ENCODE peak calls at places on chromosome X, in five cellular contexts. J is sigmoid colon, L is transverse colon, M is upper lobe of left lung, Y is A549. O is an unnamed sample.

GRCh38 chrX:57900961-57901360 is 9.3 kb downstream of the ZXDA start:
- DNase-seq in M (no peak), Y (no peak), J (no peak), L (no peak), O (no peak)

GRCh38 chrX:123263246-123263757 is 79.2 kb downstream of the GRIA3 start:
- DNase-seq in J (no peak), L (no peak), M (no peak), Y (no peak), O (no peak)

GRCh38 chrX:35726176-35726575 is 72.0 kb upstream of the MAGEB16 start:
- DNase-seq in J (no peak), M (no peak), L (no peak), Y (peak), O (no peak)

GRCh38 chrX:143058096-143058495 is 32.4 kb downstream of the SPANXN4 start:
- DNase-seq in M (no peak), L (no peak), J (no peak), Y (no peak), O (no peak)

GRCh38 chrX:130120321-130120731 is 10.0 kb upstream of the ELF4 start:
- DNase-seq in J (no peak), M (no peak), L (no peak), Y (no peak), O (no peak)

GRCh38 chrX:97481228-97481627 is 597.5 kb downstream of the RPA4 start:
- DNase-seq in L (no peak), J (no peak), Y (no peak), M (no peak), O (no peak)

GRCh38 chrX:150777328-150777992 is 84.3 kb downstream of the MTMR1 start:
- DNase-seq in Y (no peak), L (no peak), M (no peak), J (no peak), O (no peak)

GRCh38 chrX:119640621-119641020 is 34.4 kb upstream of the NKRF start:
- DNase-seq in J (no peak), Y (no peak), M (no peak), L (no peak), O (no peak)

GRCh38 chrX:23365541-23365940 is 30.9 kb downstream of the PTCHD1 start:
- DNase-seq in L (no peak), J (no peak), M (no peak), Y (no peak), O (no peak)

GRCh38 chrX:118392726-118393125 is 46.8 kb downstream of the WDR44 start:
- DNase-seq in J (no peak), M (no peak), L (no peak), Y (no peak), O (no peak)

GRCh38 chrX:96820935-96821334 is 62.8 kb upstream of the RPA4 start:
- DNase-seq in M (no peak), Y (no peak), J (no peak), L (no peak), O (no peak)

GRCh38 chrX:153905481-153906095 is 1.1 kb downstream of the AVPR2 start:
- DNase-seq in M (no peak), L (no peak), J (no peak), Y (no peak), O (no peak)

GRCh38 chrX:54029543-54030143 is 14.6 kb downstream of the PHF8 start:
- DNase-seq in Y (no peak), L (no peak), J (peak), M (peak), O (no peak)

GRCh38 chrX:83535417-83536244 is 27.5 kb downstream of the POU3F4 start:
- DNase-seq in Y (no peak), M (no peak), L (no peak), J (no peak), O (no peak)

GRCh38 chrX:140510306-140510676 is 5.4 kb upstream of the SOX3 start:
- DNase-seq in J (no peak), M (no peak), Y (no peak), L (no peak), O (no peak)

GRCh38 chrX:17861496-17862011 is 456 bp upstream of the RAI2 start:
- DNase-seq in Y (no peak), J (no peak), L (no peak), M (no peak), O (no peak)

GRCh38 chrX:39652336-39652735 is 445.4 kb downstream of the BCOR start:
- DNase-seq in M (no peak), J (no peak), L (no peak), Y (peak), O (no peak)

GRCh38 chrX:135572436-135572835 is 52.0 kb downstream of the INTS6L start:
- DNase-seq in J (no peak), Y (no peak), M (no peak), L (no peak), O (no peak)

GRCh38 chrX:53251307-53251706 is 26.3 kb upstream of the KDM5C start:
- DNase-seq in Y (no peak), M (no peak), J (no peak), L (no peak), O (no peak)

GRCh38 chrX:45843518-45843917 is 642.8 kb upstream of the DIPK2B start:
- DNase-seq in L (no peak), J (no peak), M (no peak), Y (peak), O (no peak)

GRCh38 chrX:106740193-106740780 is 13.8 kb downstream of the RNF128 start:
- DNase-seq in J (no peak), Y (no peak), L (no peak), M (no peak), O (no peak)

GRCh38 chrX:112832481-112833095 is 8.0 kb downstream of the AMOT start:
- DNase-seq in L (peak), M (peak), Y (no peak), J (no peak), O (no peak)

GRCh38 chrX:72141372-72142004 is 9.8 kb upstream of the RTL5 start:
- DNase-seq in M (no peak), Y (no peak), J (no peak), L (no peak), O (no peak)

GRCh38 chrX:73562458-73562857 is 539 bp upstream of the CHIC1 start:
- DNase-seq in L (no peak), J (no peak), M (no peak), Y (peak), O (no peak)

GRCh38 chrX:18291006-18291545 is 63.4 kb downstream of the SCML2 start:
- DNase-seq in M (no peak), L (no peak), Y (no peak), J (no peak), O (no peak)

DNA sequence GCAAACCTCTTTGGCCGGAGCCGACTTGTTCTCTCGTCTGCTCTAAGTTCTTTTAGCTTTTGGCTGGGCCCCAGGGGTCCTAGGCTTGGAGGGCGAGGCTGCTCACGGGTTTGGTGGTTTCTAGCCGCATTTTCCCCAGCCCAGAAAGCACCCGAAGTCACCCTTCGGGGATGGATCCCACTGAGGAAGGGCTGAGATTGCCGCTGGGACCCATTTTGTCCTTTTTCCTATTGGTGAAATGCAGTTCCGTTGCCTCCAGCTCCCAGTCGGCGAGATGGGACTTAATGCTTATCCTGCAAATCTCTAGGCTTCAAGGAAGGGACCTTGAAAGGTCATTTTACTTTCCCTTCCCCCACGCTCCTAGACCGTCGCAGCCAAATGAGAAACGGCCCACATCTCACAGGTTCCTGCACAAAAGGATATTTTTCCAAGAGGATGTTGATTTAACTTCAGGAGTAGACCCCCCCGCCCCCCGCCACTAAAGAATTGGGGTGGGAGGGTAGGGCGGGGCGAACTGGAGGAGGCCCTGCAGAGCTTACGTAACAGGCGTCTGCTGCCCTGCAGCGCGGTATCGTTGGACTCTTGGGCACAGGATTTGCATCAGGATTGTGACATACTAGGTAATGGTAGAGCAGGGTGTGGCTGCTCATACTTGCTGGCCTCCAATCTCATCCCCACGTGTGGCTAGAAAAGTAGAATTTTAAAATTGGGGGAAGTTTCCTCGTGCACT is 564 bp downstream of the PGK1 start:
- DNase-seq in M (peak), L (peak), J (peak), Y (peak), O (peak)
- TF ChIP-seq POLR2A in M (peak), L (no peak), J (no peak), Y (no peak), O (no peak)

GRCh38 chrX:40746536-40746935 is 11.2 kb upstream of the MED14 start:
- DNase-seq in J (no peak), M (no peak), L (no peak), Y (no peak), O (no peak)
- TF ChIP-seq EP300 in J (no peak), M (no peak), L (no peak), Y (no peak), O (no peak)

GRCh38 chrX:109826954-109827708 is 94.1 kb upstream of the ACSL4 start:
- DNase-seq in J (no peak), L (no peak), Y (peak), M (no peak), O (no peak)
- TF ChIP-seq CTCF in J (no peak), L (no peak), Y (no peak), M (no peak), O (no peak)

GRCh38 chrX:15854080-15854655 is 445 bp downstream of the AP1S2 start:
- DNase-seq in M (peak), J (peak), Y (peak), L (peak), O (peak)
- TF ChIP-seq POLR2A in M (no peak), J (no peak), Y (no peak), L (no peak), O (no peak)

GRCh38 chrX:10537308-10537707 is 83.1 kb downstream of the MID1 start:
- DNase-seq in Y (no peak), M (no peak), J (no peak), L (no peak), O (no peak)
- TF ChIP-seq EP300 in Y (no peak), M (no peak), J (no peak), L (no peak), O (no peak)

GRCh38 chrX:27336466-27337091 is 126.6 kb downstream of the PPP4R3C start:
- DNase-seq in J (no peak), L (peak), M (peak), Y (peak), O (no peak)
- TF ChIP-seq CTCF in J (peak), L (peak), M (peak), Y (peak), O (peak)

DNA sequence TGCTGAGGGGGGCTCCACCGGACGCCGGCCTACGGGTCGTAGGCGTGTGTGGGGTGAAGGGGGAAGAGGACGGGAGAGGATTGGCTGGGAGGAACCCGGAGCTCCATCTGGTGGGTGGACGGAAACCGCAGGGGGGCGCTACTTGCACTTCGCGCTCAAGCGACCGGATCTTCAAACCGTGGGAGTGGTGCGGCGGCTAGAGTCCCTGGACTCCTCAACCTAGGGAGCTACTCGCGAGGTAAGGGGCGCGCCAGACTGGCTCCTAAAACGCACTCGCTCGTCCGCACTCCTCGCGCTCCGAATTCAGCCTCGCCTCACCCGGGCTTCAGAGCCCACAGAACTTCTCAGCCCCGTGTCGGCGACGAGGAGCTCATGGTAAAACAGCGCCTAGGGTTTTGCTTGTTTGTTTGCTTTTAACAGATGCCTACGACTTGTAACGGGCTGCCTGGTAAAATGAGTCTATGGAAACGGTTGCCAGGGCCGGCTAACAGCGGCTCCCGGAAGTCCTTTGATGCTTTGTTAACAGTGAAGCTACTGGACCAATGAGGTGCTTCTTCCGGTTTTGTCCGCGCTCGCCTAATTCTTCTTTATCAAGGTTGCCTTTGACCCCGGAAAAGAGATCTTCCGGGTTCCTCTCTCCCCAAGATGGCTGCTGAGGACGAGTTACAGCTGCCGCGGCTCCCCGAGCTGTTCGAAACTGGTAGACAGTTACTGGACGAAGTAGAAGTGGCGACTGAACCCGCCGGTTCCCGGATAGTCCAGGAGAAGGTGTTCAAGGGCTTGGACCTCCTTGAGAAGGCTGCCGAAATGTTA is at the start of gene IGBP1:
- DNase-seq in M (peak), L (peak), J (peak), Y (peak), O (peak)
- TF ChIP-seq POLR2A in M (no peak), L (peak), J (peak), Y (peak), O (no peak)

DNA sequence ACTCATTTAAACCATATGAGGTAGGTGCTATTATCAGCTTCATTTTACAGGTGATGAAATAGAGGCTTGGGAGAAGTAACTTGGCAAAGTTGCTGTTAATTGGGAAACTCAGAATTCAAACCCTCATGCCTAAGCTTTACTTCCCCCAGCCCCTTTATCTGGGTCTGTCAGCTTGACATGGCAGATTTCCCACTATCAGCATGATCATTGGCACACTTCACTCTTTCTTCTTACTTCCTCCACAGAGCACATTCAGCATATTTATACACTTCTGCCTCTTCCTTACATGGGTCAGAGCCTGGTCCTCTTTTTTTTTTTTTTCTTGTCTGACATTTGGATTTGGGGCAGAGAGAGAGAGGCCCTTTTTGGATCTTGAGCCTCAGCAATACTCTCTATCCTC is 56.5 kb upstream of the ARX start:
- DNase-seq in L (no peak), M (no peak), Y (no peak), J (no peak), O (no peak)
- TF ChIP-seq EP300 in L (no peak), M (no peak), Y (no peak), J (no peak), O (no peak)

GRCh38 chrX:109839694-109840358 is 106.8 kb upstream of the ACSL4 start:
- DNase-seq in L (no peak), Y (peak), M (peak), J (peak), O (no peak)
- TF ChIP-seq CTCF in L (no peak), Y (no peak), M (no peak), J (no peak), O (no peak)